ENCODE peak calls at places on chromosome 3, in ten cellular contexts. W, T, D, Y, X, C, Q, K, S and F are unnamed samples.
A peak's percentile ranks its signal among the peaks of the same experiment; 100 is the strongest.

GRCh38 chr3:113157408-113157980 is 53.9 kb upstream of the BOC start:
- DNase-seq in W (peak; percentile 29), T (no peak), D (no peak), Y (no peak), X (no peak), C (no peak), Q (no peak), K (peak; percentile 33), S (no peak), F (peak; percentile 64)

GRCh38 chr3:85476891-85477495 is 518.2 kb downstream of the CADM2 start:
- DNase-seq in W (no peak), T (no peak), D (no peak), Y (no peak), X (no peak), C (no peak), Q (no peak), K (no peak), S (no peak), F (no peak)

GRCh38 chr3:195105389-195105788 is 165.6 kb downstream of the XXYLT1 start:
- DNase-seq in W (no peak), T (no peak), D (no peak), Y (no peak), X (no peak), C (no peak), Q (no peak), K (no peak), S (no peak), F (no peak)

GRCh38 chr3:64995857-64996564 is 308.2 kb upstream of the ADAMTS9 start:
- DNase-seq in W (no peak), T (no peak), D (no peak), Y (no peak), X (no peak), C (no peak), Q (no peak), K (no peak), S (no peak), F (no peak)

GRCh38 chr3:57960174-57960505 is 48.1 kb upstream of the FLNB start:
- DNase-seq in W (no peak), T (no peak), D (no peak), Y (no peak), X (no peak), C (no peak), Q (no peak), K (no peak), S (no peak), F (no peak)

GRCh38 chr3:164387236-164387635 is 691.1 kb downstream of the SI start:
- DNase-seq in W (no peak), T (no peak), D (no peak), Y (no peak), X (no peak), C (no peak), Q (no peak), K (no peak), S (no peak), F (no peak)

GRCh38 chr3:125051715-125052581 is 3.8 kb downstream of the HEG1 start:
- DNase-seq in W (peak; percentile 26), T (no peak), D (peak; percentile 19), Y (no peak), X (peak; percentile 75), C (peak; percentile 65), Q (peak; percentile 74), K (peak; percentile 97), S (peak; percentile 60), F (peak; percentile 74)

GRCh38 chr3:186534113-186534669 is 10.0 kb downstream of the CRYGS start:
- DNase-seq in W (no peak), T (no peak), D (peak; percentile 81), Y (no peak), X (peak; percentile 56), C (no peak), Q (peak; percentile 45), K (no peak), S (no peak), F (no peak)

GRCh38 chr3:149368850-149369497 is 8.5 kb downstream of the TM4SF1 start:
- DNase-seq in W (no peak), T (no peak), D (no peak), Y (no peak), X (no peak), C (no peak), Q (no peak), K (no peak), S (no peak), F (no peak)

GRCh38 chr3:191695131-191695814 is 234.3 kb downstream of the PYDC2 start:
- DNase-seq in W (no peak), T (no peak), D (no peak), Y (no peak), X (no peak), C (no peak), Q (no peak), K (no peak), S (no peak), F (no peak)

GRCh38 chr3:137764001-137764433 is at the start of gene SOX14:
- DNase-seq in W (no peak), T (no peak), D (no peak), Y (no peak), X (no peak), C (no peak), Q (no peak), K (no peak), S (no peak), F (no peak)

GRCh38 chr3:128383316-128384235 is 83.1 kb downstream of the DNAJB8 start:
- DNase-seq in W (no peak), T (no peak), D (no peak), Y (no peak), X (no peak), C (peak; percentile 86), Q (peak; percentile 25), K (peak; percentile 62), S (peak; percentile 70), F (peak; percentile 89)

GRCh38 chr3:78004578-78004977 is 964.7 kb downstream of the ROBO2 start:
- DNase-seq in W (no peak), T (no peak), D (no peak), Y (no peak), X (no peak), C (no peak), Q (no peak), K (no peak), S (no peak), F (no peak)

GRCh38 chr3:170712336-170712735 is 126.5 kb upstream of the SLC7A14 start:
- DNase-seq in W (no peak), T (no peak), D (no peak), Y (no peak), X (no peak), C (no peak), Q (no peak), K (peak; percentile 13), S (no peak), F (no peak)

GRCh38 chr3:47158208-47158607 is 5.7 kb downstream of the SETD2 start:
- DNase-seq in W (no peak), T (no peak), D (no peak), Y (no peak), X (no peak), C (no peak), Q (no peak), K (no peak), S (no peak), F (no peak)

GRCh38 chr3:37129871-37130270 is 44.5 kb downstream of the LRRFIP2 start:
- DNase-seq in W (no peak), T (no peak), D (no peak), Y (no peak), X (no peak), C (no peak), Q (peak; percentile 17), K (peak; percentile 69), S (no peak), F (no peak)

GRCh38 chr3:8825153-8825825 is 55.9 kb upstream of the OXTR start:
- DNase-seq in W (no peak), T (no peak), D (no peak), Y (no peak), X (no peak), C (no peak), Q (no peak), K (no peak), S (no peak), F (no peak)

GRCh38 chr3:148026009-148026588 is 616.9 kb downstream of the ZIC1 start:
- DNase-seq in W (no peak), T (no peak), D (no peak), Y (no peak), X (no peak), C (no peak), Q (no peak), K (no peak), S (no peak), F (no peak)

GRCh38 chr3:78977073-78977472 is 790.7 kb downstream of the ROBO1 start:
- DNase-seq in W (no peak), T (no peak), D (no peak), Y (no peak), X (no peak), C (no peak), Q (no peak), K (peak; percentile 34), S (no peak), F (no peak)

GRCh38 chr3:51968883-51969674 is 1.8 kb upstream of the PCBP4 start:
- DNase-seq in W (no peak), T (no peak), D (no peak), Y (no peak), X (no peak), C (no peak), Q (no peak), K (no peak), S (no peak), F (no peak)
- H3K4me3 ChIP-seq in W (no peak overlapping the region), T (peak overlapping the region; percentile 66), D (no peak overlapping the region), Y (no peak overlapping the region), X (no peak overlapping the region), C (no peak overlapping the region), Q (no peak overlapping the region), K (no peak overlapping the region), S (no peak overlapping the region), F (no peak overlapping the region)

DNA sequence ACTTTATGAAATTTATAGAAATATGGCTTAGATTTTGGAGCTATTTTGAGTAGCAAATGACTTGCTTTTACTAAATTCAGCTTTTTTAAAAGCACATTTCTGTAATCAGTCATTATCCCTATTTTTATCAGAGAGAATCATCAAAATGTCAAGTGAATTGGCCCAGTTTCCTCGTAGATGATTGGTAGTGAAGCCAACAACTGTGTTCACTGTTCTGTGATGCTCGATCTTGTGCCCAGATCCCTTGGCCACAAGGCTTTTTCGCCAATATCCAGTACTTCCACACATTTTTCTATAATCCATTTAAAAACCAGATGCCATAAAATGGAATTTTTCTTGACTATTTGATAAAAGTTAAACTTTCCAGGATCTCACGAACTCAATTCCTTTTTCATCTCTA is 336.5 kb downstream of the ZNF385D start:
- DNase-seq in W (no peak), T (no peak), D (no peak), Y (no peak), X (no peak), C (no peak), Q (no peak), K (no peak), S (no peak), F (no peak)
- H3K9me3 ChIP-seq in W (no peaks in the 10 kb centered on the region), T (no peaks in the 10 kb centered on the region), D (no peaks in the 10 kb centered on the region), Y (peaks cover 2% of the 10 kb centered on the region), X (no peaks in the 10 kb centered on the region), C (no peaks in the 10 kb centered on the region), Q (no peaks in the 10 kb centered on the region), K (no peaks in the 10 kb centered on the region), S (no peaks in the 10 kb centered on the region), F (no peaks in the 10 kb centered on the region)

GRCh38 chr3:129936757-129937156 is 37.8 kb upstream of the TRH start:
- DNase-seq in W (no peak), T (peak; percentile 6), D (no peak), Y (no peak), X (peak; percentile 30), C (peak; percentile 52), Q (peak; percentile 59), K (peak; percentile 72), S (peak; percentile 48), F (no peak)
- H3K4me3 ChIP-seq in W (peak overlapping the region; percentile 48), T (peak overlapping the region; percentile 22), D (no peak overlapping the region), Y (peak overlapping the region; percentile 9), X (peak overlapping the region; percentile 36), C (no peak overlapping the region), Q (peak overlapping the region; percentile 77), K (peak overlapping the region; percentile 64), S (peak overlapping the region; percentile 29), F (peak overlapping the region; percentile 62)

GRCh38 chr3:26089249-26089648 is 299.4 kb downstream of the OXSM start:
- DNase-seq in W (no peak), T (no peak), D (no peak), Y (no peak), X (no peak), C (no peak), Q (no peak), K (no peak), S (no peak), F (no peak)
- H3K9me3 ChIP-seq in W (peaks cover 18% of the 10 kb centered on the region), T (peaks cover 3% of the 10 kb centered on the region), D (peaks cover 6% of the 10 kb centered on the region), Y (peaks cover 4% of the 10 kb centered on the region), X (no peaks in the 10 kb centered on the region), C (peaks cover 6% of the 10 kb centered on the region), Q (no peaks in the 10 kb centered on the region), K (no peaks in the 10 kb centered on the region), S (no peaks in the 10 kb centered on the region), F (no peaks in the 10 kb centered on the region)